ENCODE peak calls at places on chromosomes 16 and 17, in seven cellular contexts. Q is neuronal stem cell, G is trophoblast cell, T is IMR-90, X is mesenchymal stem cell, A is H1, V is H9. M is an unnamed sample.

GRCh38 chr16:11447836-11448235 is 102.6 kb downstream of the RMI2 start:
- DNase-seq in V (no peak), Q (no peak), A (no peak), G (no peak), T (no peak), X (no peak), M (no peak)

GRCh38 chr17:2889256-2889655 is 93.0 kb downstream of the RAP1GAP2 start:
- DNase-seq in V (peak), Q (no peak), X (no peak), T (no peak), G (peak), A (no peak), M (no peak)

GRCh38 chr17:8122923-8123694 is 797 bp downstream of the HES7 start:
- DNase-seq in T (peak), G (no peak), V (peak), X (peak), Q (peak), A (peak), M (peak)

GRCh38 chr16:64362193-64362592 is 759.7 kb downstream of the CDH11 start:
- DNase-seq in Q (no peak), X (peak), A (no peak), T (peak), G (no peak), V (no peak), M (no peak)

GRCh38 chr16:54118846-54119245 is 167.7 kb downstream of the IRX3 start:
- DNase-seq in Q (no peak), X (no peak), V (no peak), T (peak), G (no peak), A (no peak), M (no peak)

GRCh38 chr17:2948721-2949468 is 114.5 kb downstream of the OR1D5 start:
- DNase-seq in T (no peak), A (no peak), X (no peak), G (no peak), Q (no peak), V (peak), M (no peak)

GRCh38 chr17:57622886-57623433 is 122.1 kb downstream of the CCDC182 start:
- DNase-seq in A (no peak), T (peak), V (no peak), G (peak), X (peak), Q (no peak), M (peak)

GRCh38 chr17:76781056-76781982 is 43.4 kb downstream of the MFSD11 start:
- DNase-seq in V (peak), A (no peak), X (no peak), G (no peak), Q (no peak), T (no peak), M (peak)

GRCh38 chr17:27666831-27667560 is 36.0 kb downstream of the LGALS9 start:
- DNase-seq in G (no peak), T (no peak), Q (no peak), X (no peak), V (peak), A (no peak), M (no peak)

GRCh38 chr16:8959921-8960787 is 3.6 kb downstream of the USP7 start:
- DNase-seq in Q (no peak), G (no peak), T (peak), V (no peak), X (peak), A (no peak), M (peak)

GRCh38 chr17:7014995-7015586 is 2.7 kb downstream of the RNASEK start:
- DNase-seq in Q (no peak), G (no peak), A (no peak), X (peak), T (peak), V (no peak), M (peak)

GRCh38 chr17:57404073-57404472 is 147.8 kb downstream of the MSI2 start:
- DNase-seq in A (no peak), G (no peak), V (no peak), Q (no peak), X (no peak), T (no peak), M (peak)

GRCh38 chr17:2034806-2035548 is 5.0 kb downstream of the DPH1 start:
- DNase-seq in A (no peak), X (no peak), T (peak), Q (no peak), V (no peak), G (no peak), M (peak)

GRCh38 chr17:32114536-32114935 is 27.8 kb upstream of the RHOT1 start:
- DNase-seq in X (no peak), A (no peak), G (no peak), T (no peak), Q (no peak), V (no peak), M (no peak)

GRCh38 chr16:27698746-27699145 is 148.8 kb downstream of the KATNIP start:
- DNase-seq in Q (no peak), T (no peak), X (no peak), A (no peak), V (no peak), G (no peak), M (no peak)

GRCh38 chr17:32259596-32259995 is 6.0 kb upstream of the RHBDL3 start:
- DNase-seq in A (no peak), T (peak), Q (no peak), X (peak), V (no peak), G (no peak), M (no peak)

GRCh38 chr17:82929011-82929622 is 89.3 kb upstream of the ZNF750 start:
- DNase-seq in Q (no peak), A (no peak), G (no peak), T (no peak), X (no peak), V (no peak), M (no peak)

GRCh38 chr17:8253801-8254200 is 4.7 kb downstream of the PFAS start:
- DNase-seq in X (peak), T (no peak), G (no peak), V (no peak), Q (no peak), A (no peak), M (peak)

GRCh38 chr16:24520983-24521382 is 18.4 kb upstream of the RBBP6 start:
- DNase-seq in T (no peak), G (peak), Q (no peak), V (no peak), X (no peak), A (no peak), M (no peak)

GRCh38 chr16:58306327-58306726 is 11.5 kb upstream of the PRSS54 start:
- DNase-seq in Q (no peak), A (no peak), X (peak), G (peak), T (peak), V (no peak), M (no peak)

GRCh38 chr16:66588981-66589713 is 9.9 kb downstream of the CMTM2 start:
- DNase-seq in Q (no peak), T (peak), V (peak), X (peak), G (no peak), A (peak), M (peak)

GRCh38 chr16:88785106-88785924 is at the start of gene PIEZO1:
- DNase-seq in T (peak), A (no peak), G (no peak), X (peak), V (no peak), Q (no peak), M (peak)

GRCh38 chr17:18260332-18261145 is at the start of gene MIEF2:
- DNase-seq in T (peak), X (peak), V (peak), A (peak), G (peak), Q (peak), M (peak)

GRCh38 chr16:81593481-81593880 is 148.9 kb downstream of the CMIP start:
- DNase-seq in T (no peak), G (no peak), X (no peak), V (no peak), Q (no peak), A (no peak), M (no peak)

GRCh38 chr16:81646561-81646960 is 132.5 kb upstream of the PLCG2 start:
- DNase-seq in V (no peak), T (peak), G (peak), X (peak), Q (no peak), A (no peak), M (no peak)

GRCh38 chr17:65359016-65359415 is 202.4 kb downstream of the AXIN2 start:
- DNase-seq in V (no peak), A (no peak), X (peak), G (peak), Q (no peak), T (peak), M (peak)

GRCh38 chr16:23974223-23974622 is 138.4 kb downstream of the PRKCB start:
- DNase-seq in G (no peak), Q (peak), X (no peak), T (no peak), A (peak), V (peak), M (peak)

GRCh38 chr17:2688351-2689342 is 22.9 kb downstream of the CLUH start:
- DNase-seq in X (no peak), Q (no peak), G (no peak), A (peak), T (no peak), V (peak), M (peak)

GRCh38 chr16:14608111-14608566 is 21.9 kb downstream of the PARN start:
- DNase-seq in A (no peak), T (no peak), G (no peak), Q (no peak), X (no peak), V (no peak), M (no peak)

GRCh38 chr17:40553694-40554534 is 11.4 kb downstream of the CCR7 start:
- DNase-seq in Q (no peak), G (no peak), X (peak), T (peak), V (peak), A (no peak), M (no peak)

GRCh38 chr16:81723098-81723723 is 55.9 kb upstream of the PLCG2 start:
- DNase-seq in G (peak), Q (peak), T (peak), V (no peak), X (peak), A (no peak), M (peak)

GRCh38 chr17:61284174-61284573 is 115.5 kb upstream of the TBX2 start:
- DNase-seq in V (no peak), Q (no peak), G (no peak), A (no peak), T (peak), X (peak), M (no peak)

GRCh38 chr16:17177242-17177967 is 293.4 kb downstream of the XYLT1 start:
- DNase-seq in G (peak), T (peak), V (no peak), X (no peak), Q (no peak), A (no peak), M (no peak)

GRCh38 chr17:17749921-17750320 is 68.7 kb downstream of the RAI1 start:
- DNase-seq in T (peak), X (peak), Q (peak), V (peak), G (peak), A (peak), M (peak)

GRCh38 chr16:57069053-57069452 is 23.3 kb upstream of the CPNE2 start:
- DNase-seq in T (no peak), V (no peak), Q (no peak), A (no peak), G (no peak), X (no peak), M (no peak)

GRCh38 chr17:32631341-32632109 is 144.7 kb downstream of the CDK5R1 start:
- DNase-seq in A (no peak), T (no peak), V (no peak), G (no peak), X (no peak), Q (no peak), M (no peak)

GRCh38 chr17:58918072-58918471 is 162.4 kb downstream of the PPM1E start:
- DNase-seq in X (no peak), Q (no peak), A (no peak), V (no peak), G (no peak), T (no peak), M (peak)

GRCh38 chr16:2078691-2079090 is 30.9 kb downstream of the TSC2 start:
- DNase-seq in G (no peak), X (no peak), A (no peak), V (no peak), T (no peak), Q (no peak), M (no peak)
- H3K9ac ChIP-seq in G (no peak), X (no peak), A (no peak), V (no peak), T (no peak), Q (no peak), M (no peak)

DNA sequence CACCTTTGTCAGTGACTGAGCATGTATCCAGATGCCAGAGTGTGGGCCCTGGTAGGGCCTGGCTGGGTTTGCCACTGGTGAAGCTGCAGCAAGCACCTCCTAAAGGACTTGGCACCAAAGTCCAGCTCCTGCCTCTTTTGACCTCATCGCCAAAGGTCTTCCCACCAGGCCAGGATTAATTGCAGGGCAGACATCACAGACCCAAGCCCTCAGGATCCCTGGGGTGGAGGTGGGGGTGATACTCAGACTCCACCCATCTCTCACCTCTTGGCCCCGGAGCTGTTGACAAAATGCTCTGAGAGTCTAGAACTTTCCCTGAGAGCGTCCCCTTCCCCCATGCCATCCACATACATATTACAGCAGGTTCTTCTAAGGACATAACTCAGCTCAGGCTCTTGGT is 4.6 kb downstream of the WNT3 start:
- DNase-seq in X (no peak), T (no peak), V (peak), A (no peak), Q (no peak), G (no peak), M (no peak)
- H2AK5ac ChIP-seq in X (no peak), T (no peak), V (no peak), A (no peak), Q (no peak), G (no peak), M (no peak)

DNA sequence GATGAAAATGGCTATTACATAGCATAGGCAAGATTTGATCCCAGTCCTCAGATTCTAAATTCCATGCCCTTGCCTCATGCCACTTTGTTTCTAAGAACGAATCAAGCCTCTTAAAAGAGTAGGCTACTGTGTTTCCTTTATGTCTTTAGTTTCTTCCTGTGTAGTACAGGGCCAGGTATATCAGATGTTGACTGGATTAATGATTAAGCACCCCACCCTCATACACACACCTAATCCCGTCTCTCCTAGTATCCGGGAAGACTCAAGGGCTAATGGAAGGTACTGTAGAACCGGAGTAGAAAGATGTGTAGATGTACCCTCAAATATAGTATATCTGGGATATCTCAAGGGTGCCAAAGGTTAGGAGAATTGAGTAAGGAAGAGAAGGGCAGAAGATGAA is 6.7 kb downstream of the TOM1L1 start:
- DNase-seq in Q (no peak), V (no peak), X (no peak), A (no peak), G (no peak), T (no peak), M (no peak)
- H3K9ac ChIP-seq in Q (no peak), V (no peak), X (no peak), A (no peak), G (no peak), T (no peak), M (no peak)

GRCh38 chr17:42028791-42029127 is 8.9 kb downstream of the NKIRAS2 start:
- DNase-seq in A (no peak), Q (no peak), V (no peak), T (no peak), G (no peak), X (no peak), M (no peak)
- H2AK5ac ChIP-seq in A (no peak), Q (peak), V (no peak), T (no peak), G (no peak), X (no peak), M (no peak)

DNA sequence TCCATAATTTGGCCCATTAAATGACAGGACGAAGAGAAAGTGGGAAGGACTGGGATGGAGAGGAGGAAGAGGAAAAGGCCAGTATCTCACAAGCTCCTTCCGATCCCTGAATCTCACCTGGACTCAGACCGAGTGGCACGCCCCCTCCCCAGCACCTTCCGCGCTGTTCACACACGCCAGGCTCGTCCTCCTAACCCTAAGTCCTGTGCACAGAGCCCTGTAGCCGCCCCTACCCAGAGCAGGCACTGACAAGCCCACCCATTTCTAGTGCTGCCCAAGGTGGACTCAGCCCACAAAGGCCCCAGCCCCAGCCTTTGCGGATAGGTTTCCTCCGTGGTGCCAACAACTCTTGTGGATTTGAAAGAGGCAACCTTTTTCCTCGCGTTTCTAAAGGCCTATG is 9.2 kb downstream of the HS3ST3B1 start:
- DNase-seq in V (peak), T (no peak), G (no peak), X (no peak), Q (no peak), A (no peak), M (no peak)
- H3K9ac ChIP-seq in V (peak), T (no peak), G (no peak), X (peak), Q (peak), A (no peak), M (peak)

GRCh38 chr16:87161822-87162676 is 155.1 kb downstream of the C16orf95 start:
- DNase-seq in A (no peak), X (no peak), G (no peak), Q (no peak), V (no peak), T (no peak), M (no peak)

GRCh38 chr16:87156195-87156594 is 161.0 kb downstream of the C16orf95 start:
- DNase-seq in T (no peak), A (no peak), G (no peak), X (no peak), Q (no peak), V (no peak), M (no peak)

GRCh38 chr16:87160752-87161337 is 156.3 kb downstream of the C16orf95 start:
- DNase-seq in X (no peak), T (no peak), A (no peak), G (no peak), Q (no peak), V (no peak), M (no peak)

GRCh38 chr16:87163637-87164036 is 153.6 kb downstream of the C16orf95 start:
- DNase-seq in X (no peak), A (no peak), T (no peak), G (no peak), V (no peak), Q (no peak), M (peak)

DNA sequence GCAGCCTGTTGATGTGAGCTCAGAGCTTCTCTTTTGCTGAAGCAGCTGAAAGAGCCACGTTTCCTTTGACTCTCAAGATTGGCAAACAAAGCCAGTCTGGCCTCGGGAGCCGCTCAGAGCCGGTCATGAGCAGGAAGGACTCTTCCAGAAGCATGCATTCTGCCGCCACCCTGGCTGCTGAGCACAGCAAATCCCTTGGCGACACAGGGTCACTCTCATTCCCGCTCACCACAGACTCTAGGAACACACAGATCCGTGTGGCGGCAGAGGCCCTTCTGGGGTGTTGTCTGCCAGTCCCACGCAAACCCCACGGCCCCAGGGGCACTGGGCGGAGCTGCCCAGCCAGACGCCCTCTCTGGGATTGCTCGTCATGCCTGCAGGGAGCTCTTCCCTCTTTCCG is 157.0 kb downstream of the C16orf95 start:
- DNase-seq in T (no peak), A (no peak), G (no peak), Q (no peak), X (peak), V (no peak), M (no peak)
- H2AK5ac ChIP-seq in T (no peak), A (no peak), G (no peak), Q (peak), X (no peak), V (no peak), M (no peak)

M was measured in mesendoderm.